ENCODE peak calls at places on chromosome X, in five cellular contexts. One of them, this sample, is unnamed.

GRCh38 chrX:55908685-55909212 is 191.2 kb downstream of the RRAGB start:
- DNase-seq in hypothalamus: no peak
- DNase-seq in activated T-helper 1 cell treated with anti-CD3 and anti-CD28 coated beads, Interleukin-2, amount 50 U/mL, for 16 hours: no peak
- DNase-seq in fibroblast of mammary gland: peak; percentile 2
- DNase-seq in GM19239: no peak
- DNase-seq in this sample: peak; percentile 24

GRCh38 chrX:40380649-40381488 is 199.9 kb upstream of the ATP6AP2 start:
- DNase-seq in hypothalamus: no peak
- DNase-seq in activated T-helper 1 cell treated with anti-CD3 and anti-CD28 coated beads, Interleukin-2, amount 50 U/mL, for 16 hours: no peak
- DNase-seq in fibroblast of mammary gland: no peak
- DNase-seq in GM19239: no peak
- DNase-seq in this sample: no peak

GRCh38 chrX:133258481-133258880 is 40.3 kb upstream of the TFDP3 start:
- DNase-seq in hypothalamus: no peak
- DNase-seq in activated T-helper 1 cell treated with anti-CD3 and anti-CD28 coated beads, Interleukin-2, amount 50 U/mL, for 16 hours: no peak
- DNase-seq in fibroblast of mammary gland: peak; percentile 4
- DNase-seq in GM19239: no peak
- DNase-seq in this sample: no peak

GRCh38 chrX:18769812-18770573 is 62.5 kb downstream of the PPEF1 start:
- DNase-seq in hypothalamus: no peak
- DNase-seq in activated T-helper 1 cell treated with anti-CD3 and anti-CD28 coated beads, Interleukin-2, amount 50 U/mL, for 16 hours: no peak
- DNase-seq in fibroblast of mammary gland: peak; percentile 16
- DNase-seq in GM19239: no peak
- DNase-seq in this sample: no peak

GRCh38 chrX:69077895-69078455 is 87.3 kb downstream of the PJA1 start:
- DNase-seq in hypothalamus: no peak
- DNase-seq in activated T-helper 1 cell treated with anti-CD3 and anti-CD28 coated beads, Interleukin-2, amount 50 U/mL, for 16 hours: no peak
- DNase-seq in fibroblast of mammary gland: no peak
- DNase-seq in GM19239: no peak
- DNase-seq in this sample: no peak

GRCh38 chrX:15471016-15471415 is 22.1 kb downstream of the PIR start:
- DNase-seq in hypothalamus: no peak
- DNase-seq in activated T-helper 1 cell treated with anti-CD3 and anti-CD28 coated beads, Interleukin-2, amount 50 U/mL, for 16 hours: peak; percentile 35
- DNase-seq in fibroblast of mammary gland: peak; percentile 75
- DNase-seq in GM19239: no peak
- DNase-seq in this sample: peak; percentile 86

GRCh38 chrX:77440310-77440709 is 6.9 kb upstream of the FGF16 start:
- DNase-seq in hypothalamus: no peak
- DNase-seq in activated T-helper 1 cell treated with anti-CD3 and anti-CD28 coated beads, Interleukin-2, amount 50 U/mL, for 16 hours: no peak
- DNase-seq in fibroblast of mammary gland: no peak
- DNase-seq in GM19239: no peak
- DNase-seq in this sample: no peak

GRCh38 chrX:46305431-46305830 is 239.8 kb downstream of the ZNF674 start:
- DNase-seq in hypothalamus: no peak
- DNase-seq in activated T-helper 1 cell treated with anti-CD3 and anti-CD28 coated beads, Interleukin-2, amount 50 U/mL, for 16 hours: no peak
- DNase-seq in fibroblast of mammary gland: no peak
- DNase-seq in GM19239: no peak
- DNase-seq in this sample: no peak

GRCh38 chrX:140355922-140356321 is 148.9 kb downstream of the SOX3 start:
- DNase-seq in hypothalamus: no peak
- DNase-seq in activated T-helper 1 cell treated with anti-CD3 and anti-CD28 coated beads, Interleukin-2, amount 50 U/mL, for 16 hours: no peak
- DNase-seq in fibroblast of mammary gland: no peak
- DNase-seq in GM19239: no peak
- DNase-seq in this sample: no peak

GRCh38 chrX:12115377-12115776 is 22.9 kb upstream of the FRMPD4 start:
- DNase-seq in hypothalamus: no peak
- DNase-seq in activated T-helper 1 cell treated with anti-CD3 and anti-CD28 coated beads, Interleukin-2, amount 50 U/mL, for 16 hours: no peak
- DNase-seq in fibroblast of mammary gland: no peak
- DNase-seq in GM19239: no peak
- DNase-seq in this sample: peak; percentile 20

GRCh38 chrX:130079824-130080406 is 30.4 kb downstream of the ELF4 start:
- DNase-seq in hypothalamus: peak; percentile 4
- DNase-seq in activated T-helper 1 cell treated with anti-CD3 and anti-CD28 coated beads, Interleukin-2, amount 50 U/mL, for 16 hours: peak; percentile 24
- DNase-seq in fibroblast of mammary gland: peak; percentile 83
- DNase-seq in GM19239: peak; percentile 23
- DNase-seq in this sample: peak; percentile 82

GRCh38 chrX:15469613-15470012 is 23.5 kb downstream of the PIR start:
- DNase-seq in hypothalamus: no peak
- DNase-seq in activated T-helper 1 cell treated with anti-CD3 and anti-CD28 coated beads, Interleukin-2, amount 50 U/mL, for 16 hours: no peak
- DNase-seq in fibroblast of mammary gland: no peak
- DNase-seq in GM19239: no peak
- DNase-seq in this sample: no peak

GRCh38 chrX:86805241-86805640 is 657.0 kb downstream of the DACH2 start:
- DNase-seq in hypothalamus: no peak
- DNase-seq in activated T-helper 1 cell treated with anti-CD3 and anti-CD28 coated beads, Interleukin-2, amount 50 U/mL, for 16 hours: no peak
- DNase-seq in fibroblast of mammary gland: no peak
- DNase-seq in GM19239: no peak
- DNase-seq in this sample: no peak

GRCh38 chrX:107978080-107978479 is 4.1 kb downstream of the TEX13B start:
- DNase-seq in hypothalamus: no peak
- DNase-seq in activated T-helper 1 cell treated with anti-CD3 and anti-CD28 coated beads, Interleukin-2, amount 50 U/mL, for 16 hours: no peak
- DNase-seq in fibroblast of mammary gland: no peak
- DNase-seq in GM19239: no peak
- DNase-seq in this sample: no peak

GRCh38 chrX:45749375-45749774 is 548.7 kb upstream of the DIPK2B start:
- DNase-seq in hypothalamus: no peak
- DNase-seq in activated T-helper 1 cell treated with anti-CD3 and anti-CD28 coated beads, Interleukin-2, amount 50 U/mL, for 16 hours: no peak
- DNase-seq in fibroblast of mammary gland: peak; percentile 45
- DNase-seq in GM19239: no peak
- DNase-seq in this sample: peak; percentile 51

GRCh38 chrX:151398346-151398745 is 1.3 kb downstream of the VMA21 start:
- DNase-seq in hypothalamus: no peak
- DNase-seq in activated T-helper 1 cell treated with anti-CD3 and anti-CD28 coated beads, Interleukin-2, amount 50 U/mL, for 16 hours: no peak
- DNase-seq in fibroblast of mammary gland: no peak
- DNase-seq in GM19239: no peak
- DNase-seq in this sample: no peak

GRCh38 chrX:64850371-64851082 is 125.7 kb downstream of the ZC4H2 start:
- DNase-seq in hypothalamus: no peak
- DNase-seq in activated T-helper 1 cell treated with anti-CD3 and anti-CD28 coated beads, Interleukin-2, amount 50 U/mL, for 16 hours: no peak
- DNase-seq in fibroblast of mammary gland: no peak
- DNase-seq in GM19239: no peak
- DNase-seq in this sample: no peak

GRCh38 chrX:71671043-71671829 is 3.9 kb downstream of the LOC101059915 start:
- DNase-seq in hypothalamus: no peak
- DNase-seq in activated T-helper 1 cell treated with anti-CD3 and anti-CD28 coated beads, Interleukin-2, amount 50 U/mL, for 16 hours: peak; percentile 38
- DNase-seq in fibroblast of mammary gland: no peak
- DNase-seq in GM19239: no peak
- DNase-seq in this sample: no peak

GRCh38 chrX:139126493-139126892 is 404.0 kb upstream of the F9 start:
- DNase-seq in hypothalamus: no peak
- DNase-seq in activated T-helper 1 cell treated with anti-CD3 and anti-CD28 coated beads, Interleukin-2, amount 50 U/mL, for 16 hours: no peak
- DNase-seq in fibroblast of mammary gland: peak; percentile 8
- DNase-seq in GM19239: peak; percentile 1
- DNase-seq in this sample: peak; percentile 48

GRCh38 chrX:143121471-143121870 is 95.7 kb downstream of the SPANXN4 start:
- DNase-seq in hypothalamus: no peak
- DNase-seq in activated T-helper 1 cell treated with anti-CD3 and anti-CD28 coated beads, Interleukin-2, amount 50 U/mL, for 16 hours: no peak
- DNase-seq in fibroblast of mammary gland: no peak
- DNase-seq in GM19239: no peak
- DNase-seq in this sample: no peak

This sample was measured in dermis blood vessel endothelial cell.